ENCODE peak calls at places on chromosomes 13 and 19, in eight cellular contexts. One of them, this sample, is unnamed.

GRCh38 chr19:17401628-17402027 is 3.8 kb downstream of the BST2 start:
- DNase-seq in foreskin melanocyte: no peak
- DNase-seq in GM03348: no peak
- DNase-seq in breast epithelium: no peak
- DNase-seq in fibroblast of lung: no peak
- DNase-seq in nephron progenitor cell: no peak
- DNase-seq in AG09319: no peak
- DNase-seq in ELF-1: no peak
- DNase-seq in this sample: no peak

GRCh38 chr19:7188682-7189629 is 105.3 kb downstream of the INSR start:
- DNase-seq in ELF-1: no peak
- DNase-seq in fibroblast of lung: no peak
- DNase-seq in breast epithelium: no peak
- DNase-seq in foreskin melanocyte: no peak
- DNase-seq in AG09319: no peak
- DNase-seq in nephron progenitor cell: no peak
- DNase-seq in GM03348: no peak
- DNase-seq in this sample: no peak

GRCh38 chr19:33063356-33064116 is 1.2 kb downstream of the RHPN2 start:
- DNase-seq in breast epithelium: no peak
- DNase-seq in nephron progenitor cell: peak; percentile 22
- DNase-seq in GM03348: no peak
- DNase-seq in AG09319: no peak
- DNase-seq in foreskin melanocyte: peak; percentile 40
- DNase-seq in fibroblast of lung: peak; percentile 32
- DNase-seq in ELF-1: no peak
- DNase-seq in this sample: no peak

GRCh38 chr19:52948025-52948770 is 14.5 kb downstream of the ZNF816 start:
- DNase-seq in breast epithelium: no peak
- DNase-seq in foreskin melanocyte: peak; percentile 66
- DNase-seq in AG09319: no peak
- DNase-seq in fibroblast of lung: no peak
- DNase-seq in GM03348: no peak
- DNase-seq in nephron progenitor cell: no peak
- DNase-seq in ELF-1: no peak
- DNase-seq in this sample: no peak

GRCh38 chr13:31675521-31675953 is 63.8 kb upstream of the RXFP2 start:
- DNase-seq in foreskin melanocyte: no peak
- DNase-seq in ELF-1: no peak
- DNase-seq in GM03348: peak; percentile 62
- DNase-seq in AG09319: no peak
- DNase-seq in breast epithelium: no peak
- DNase-seq in fibroblast of lung: peak; percentile 15
- DNase-seq in nephron progenitor cell: no peak
- DNase-seq in this sample: no peak

GRCh38 chr13:95185851-95186250 is 115.4 kb downstream of the ABCC4 start:
- DNase-seq in AG09319: no peak
- DNase-seq in breast epithelium: no peak
- DNase-seq in GM03348: no peak
- DNase-seq in nephron progenitor cell: no peak
- DNase-seq in foreskin melanocyte: no peak
- DNase-seq in ELF-1: no peak
- DNase-seq in fibroblast of lung: no peak
- DNase-seq in this sample: no peak

GRCh38 chr19:15107056-15108010 is at the start of gene SYDE1:
- DNase-seq in foreskin melanocyte: peak; percentile 65
- DNase-seq in breast epithelium: no peak
- DNase-seq in fibroblast of lung: peak; percentile 68
- DNase-seq in nephron progenitor cell: peak; percentile 62
- DNase-seq in ELF-1: peak; percentile 81
- DNase-seq in AG09319: no peak
- DNase-seq in GM03348: peak; percentile 96
- DNase-seq in this sample: peak; percentile 35

GRCh38 chr19:21482863-21483276 is 22.5 kb upstream of the ZNF429 start:
- DNase-seq in AG09319: no peak
- DNase-seq in ELF-1: peak; percentile 86
- DNase-seq in GM03348: no peak
- DNase-seq in fibroblast of lung: peak; percentile 24
- DNase-seq in nephron progenitor cell: no peak
- DNase-seq in breast epithelium: peak; percentile 64
- DNase-seq in foreskin melanocyte: no peak
- DNase-seq in this sample: peak; percentile 3

GRCh38 chr19:38229585-38230073 is 5.6 kb upstream of the DPF1 start:
- DNase-seq in foreskin melanocyte: peak; percentile 77
- DNase-seq in nephron progenitor cell: peak; percentile 83
- DNase-seq in breast epithelium: no peak
- DNase-seq in AG09319: peak; percentile 73
- DNase-seq in GM03348: peak; percentile 94
- DNase-seq in ELF-1: peak; percentile 70
- DNase-seq in fibroblast of lung: peak; percentile 86
- DNase-seq in this sample: peak; percentile 68

This sample was measured in astrocyte.